ENCODE peak calls at places on chromosome 4, in seven cellular contexts. One of them, this sample, is unnamed.

GRCh38 chr4:6907658-6908191 is 1.9 kb upstream of the TBC1D14 start:
- DNase-seq in HL-60: no peak
- DNase-seq in NT2/D1: no peak
- DNase-seq in NCI-H1436: no peak
- DNase-seq in stimulated activated CD4-positive, alpha-beta T cell treated with anti-CD3 and anti-CD28 coated beads, TNF-alpha, amount 100 ng/mL, for 24 hours: no peak
- DNase-seq in skeletal muscle cell: no peak
- DNase-seq in brain microvascular endothelial cell: no peak
- DNase-seq in this sample: peak; percentile 85

GRCh38 chr4:125421547-125421946 is 106.8 kb downstream of the FAT4 start:
- DNase-seq in brain microvascular endothelial cell: no peak
- DNase-seq in skeletal muscle cell: no peak
- DNase-seq in stimulated activated CD4-positive, alpha-beta T cell treated with anti-CD3 and anti-CD28 coated beads, TNF-alpha, amount 100 ng/mL, for 24 hours: no peak
- DNase-seq in HL-60: no peak
- DNase-seq in NT2/D1: no peak
- DNase-seq in NCI-H1436: no peak
- DNase-seq in this sample: no peak

GRCh38 chr4:39642885-39643550 is 4.4 kb upstream of the SMIM14 start:
- DNase-seq in HL-60: peak; percentile 4
- DNase-seq in stimulated activated CD4-positive, alpha-beta T cell treated with anti-CD3 and anti-CD28 coated beads, TNF-alpha, amount 100 ng/mL, for 24 hours: no peak
- DNase-seq in NT2/D1: no peak
- DNase-seq in NCI-H1436: no peak
- DNase-seq in brain microvascular endothelial cell: no peak
- DNase-seq in skeletal muscle cell: no peak
- DNase-seq in this sample: no peak

GRCh38 chr4:1345905-1346780 is 865 bp upstream of the UVSSA start:
- DNase-seq in skeletal muscle cell: no peak
- DNase-seq in NT2/D1: peak; percentile 49
- DNase-seq in NCI-H1436: peak; percentile 23
- DNase-seq in brain microvascular endothelial cell: peak; percentile 40
- DNase-seq in HL-60: peak; percentile 69
- DNase-seq in stimulated activated CD4-positive, alpha-beta T cell treated with anti-CD3 and anti-CD28 coated beads, TNF-alpha, amount 100 ng/mL, for 24 hours: no peak
- DNase-seq in this sample: peak; percentile 94

GRCh38 chr4:53010320-53010719 is 148.2 kb downstream of the RASL11B start:
- DNase-seq in stimulated activated CD4-positive, alpha-beta T cell treated with anti-CD3 and anti-CD28 coated beads, TNF-alpha, amount 100 ng/mL, for 24 hours: no peak
- DNase-seq in NT2/D1: no peak
- DNase-seq in NCI-H1436: no peak
- DNase-seq in HL-60: no peak
- DNase-seq in skeletal muscle cell: peak; percentile 65
- DNase-seq in brain microvascular endothelial cell: peak; percentile 18
- DNase-seq in this sample: no peak

GRCh38 chr4:56874166-56874565 is 33.5 kb upstream of the REST start:
- DNase-seq in skeletal muscle cell: no peak
- DNase-seq in brain microvascular endothelial cell: no peak
- DNase-seq in NT2/D1: peak; percentile 48
- DNase-seq in HL-60: no peak
- DNase-seq in stimulated activated CD4-positive, alpha-beta T cell treated with anti-CD3 and anti-CD28 coated beads, TNF-alpha, amount 100 ng/mL, for 24 hours: no peak
- DNase-seq in NCI-H1436: no peak
- DNase-seq in this sample: no peak

GRCh38 chr4:123411976-123412589 is 15.5 kb downstream of the SPRY1 start:
- DNase-seq in HL-60: peak; percentile 40
- DNase-seq in stimulated activated CD4-positive, alpha-beta T cell treated with anti-CD3 and anti-CD28 coated beads, TNF-alpha, amount 100 ng/mL, for 24 hours: no peak
- DNase-seq in NCI-H1436: no peak
- DNase-seq in skeletal muscle cell: no peak
- DNase-seq in NT2/D1: no peak
- DNase-seq in brain microvascular endothelial cell: no peak
- DNase-seq in this sample: no peak

GRCh38 chr4:92198711-92199110 is 105.1 kb upstream of the GRID2 start:
- DNase-seq in stimulated activated CD4-positive, alpha-beta T cell treated with anti-CD3 and anti-CD28 coated beads, TNF-alpha, amount 100 ng/mL, for 24 hours: no peak
- DNase-seq in skeletal muscle cell: peak; percentile 31
- DNase-seq in brain microvascular endothelial cell: no peak
- DNase-seq in HL-60: no peak
- DNase-seq in NT2/D1: no peak
- DNase-seq in NCI-H1436: no peak
- DNase-seq in this sample: no peak

GRCh38 chr4:128980816-128981326 is 112.5 kb downstream of the SCLT1 start:
- DNase-seq in NT2/D1: no peak
- DNase-seq in skeletal muscle cell: no peak
- DNase-seq in brain microvascular endothelial cell: no peak
- DNase-seq in stimulated activated CD4-positive, alpha-beta T cell treated with anti-CD3 and anti-CD28 coated beads, TNF-alpha, amount 100 ng/mL, for 24 hours: no peak
- DNase-seq in NCI-H1436: no peak
- DNase-seq in HL-60: no peak
- DNase-seq in this sample: no peak

GRCh38 chr4:41877020-41877796 is 58.0 kb upstream of the TMEM33 start:
- DNase-seq in NCI-H1436: no peak
- DNase-seq in stimulated activated CD4-positive, alpha-beta T cell treated with anti-CD3 and anti-CD28 coated beads, TNF-alpha, amount 100 ng/mL, for 24 hours: no peak
- DNase-seq in HL-60: no peak
- DNase-seq in skeletal muscle cell: no peak
- DNase-seq in brain microvascular endothelial cell: no peak
- DNase-seq in NT2/D1: no peak
- DNase-seq in this sample: no peak

GRCh38 chr4:146981651-146982050 is 36.0 kb upstream of the TTC29 start:
- DNase-seq in stimulated activated CD4-positive, alpha-beta T cell treated with anti-CD3 and anti-CD28 coated beads, TNF-alpha, amount 100 ng/mL, for 24 hours: no peak
- DNase-seq in NT2/D1: no peak
- DNase-seq in skeletal muscle cell: peak; percentile 21
- DNase-seq in brain microvascular endothelial cell: peak; percentile 40
- DNase-seq in HL-60: no peak
- DNase-seq in NCI-H1436: no peak
- DNase-seq in this sample: no peak

GRCh38 chr4:54625391-54625790 is 32.4 kb upstream of the KIT start:
- DNase-seq in HL-60: no peak
- DNase-seq in brain microvascular endothelial cell: no peak
- DNase-seq in NCI-H1436: no peak
- DNase-seq in NT2/D1: no peak
- DNase-seq in stimulated activated CD4-positive, alpha-beta T cell treated with anti-CD3 and anti-CD28 coated beads, TNF-alpha, amount 100 ng/mL, for 24 hours: no peak
- DNase-seq in skeletal muscle cell: no peak
- DNase-seq in this sample: no peak

GRCh38 chr4:79578613-79579012 is 170.6 kb upstream of the GK2 start:
- DNase-seq in brain microvascular endothelial cell: no peak
- DNase-seq in HL-60: peak; percentile 90
- DNase-seq in NT2/D1: no peak
- DNase-seq in NCI-H1436: no peak
- DNase-seq in stimulated activated CD4-positive, alpha-beta T cell treated with anti-CD3 and anti-CD28 coated beads, TNF-alpha, amount 100 ng/mL, for 24 hours: no peak
- DNase-seq in skeletal muscle cell: no peak
- DNase-seq in this sample: no peak

GRCh38 chr4:128242601-128243000 is 45.0 kb downstream of the PGRMC2 start:
- DNase-seq in brain microvascular endothelial cell: no peak
- DNase-seq in HL-60: no peak
- DNase-seq in stimulated activated CD4-positive, alpha-beta T cell treated with anti-CD3 and anti-CD28 coated beads, TNF-alpha, amount 100 ng/mL, for 24 hours: no peak
- DNase-seq in NCI-H1436: no peak
- DNase-seq in skeletal muscle cell: no peak
- DNase-seq in NT2/D1: no peak
- DNase-seq in this sample: no peak

GRCh38 chr4:112766422-112766821 is 129.5 kb downstream of the LARP7 start:
- DNase-seq in NCI-H1436: peak; percentile 2
- DNase-seq in stimulated activated CD4-positive, alpha-beta T cell treated with anti-CD3 and anti-CD28 coated beads, TNF-alpha, amount 100 ng/mL, for 24 hours: no peak
- DNase-seq in NT2/D1: no peak
- DNase-seq in HL-60: peak; percentile 17
- DNase-seq in skeletal muscle cell: peak; percentile 6
- DNase-seq in brain microvascular endothelial cell: peak; percentile 42
- DNase-seq in this sample: peak; percentile 75

GRCh38 chr4:81606166-81606565 is 134.5 kb upstream of the RASGEF1B start:
- DNase-seq in stimulated activated CD4-positive, alpha-beta T cell treated with anti-CD3 and anti-CD28 coated beads, TNF-alpha, amount 100 ng/mL, for 24 hours: no peak
- DNase-seq in NT2/D1: no peak
- DNase-seq in skeletal muscle cell: no peak
- DNase-seq in HL-60: no peak
- DNase-seq in NCI-H1436: no peak
- DNase-seq in brain microvascular endothelial cell: no peak
- DNase-seq in this sample: no peak

GRCh38 chr4:9679704-9680478 is 101.5 kb upstream of the DRD5 start:
- DNase-seq in stimulated activated CD4-positive, alpha-beta T cell treated with anti-CD3 and anti-CD28 coated beads, TNF-alpha, amount 100 ng/mL, for 24 hours: no peak
- DNase-seq in HL-60: no peak
- DNase-seq in brain microvascular endothelial cell: no peak
- DNase-seq in NCI-H1436: no peak
- DNase-seq in NT2/D1: no peak
- DNase-seq in skeletal muscle cell: no peak
- DNase-seq in this sample: no peak